ENCODE peak calls at places on chromosomes 7 and 10, in nine cellular contexts. I, V, H, L, G, F, T, S and E are unnamed samples.

GRCh38 chr7:111639894-111640293 is 77.6 kb upstream of the IMMP2L start:
- ATAC-seq in L (peak), S (no peak), F (no peak), T (no peak), V (peak), G (peak), I (peak), H (no peak), E (no peak)

GRCh38 chr7:92652536-92652935 is 62.3 kb upstream of the FAM133B start:
- ATAC-seq in T (peak), L (no peak), F (no peak), G (no peak), V (no peak), S (no peak), I (no peak), H (no peak), E (no peak)

GRCh38 chr10:4213441-4213840 is 428.4 kb upstream of the KLF6 start:
- ATAC-seq in V (no peak), F (no peak), L (no peak), H (no peak), S (no peak), T (no peak), G (no peak), I (no peak), E (no peak)

GRCh38 chr10:73920084-73920483 is 9.2 kb downstream of the PLAU start:
- ATAC-seq in T (no peak), H (peak), G (peak), S (peak), F (peak), I (peak), V (peak), L (peak), E (peak)

GRCh38 chr10:72173635-72174296 is 42.0 kb upstream of the ANAPC16 start:
- ATAC-seq in V (no peak), H (no peak), G (no peak), T (peak), S (peak), L (no peak), I (no peak), F (peak), E (peak)

GRCh38 chr10:22022257-22023051 is 18.9 kb upstream of the DNAJC1 start:
- ATAC-seq in F (peak), L (peak), I (no peak), S (peak), G (no peak), T (peak), H (peak), V (peak), E (peak)

GRCh38 chr7:20532841-20533240 is 82.6 kb upstream of the ABCB5 start:
- ATAC-seq in G (no peak), T (no peak), V (no peak), I (no peak), H (no peak), S (no peak), F (no peak), L (no peak), E (no peak)

GRCh38 chr7:87339373-87339897 is 6.0 kb upstream of the CROT start:
- ATAC-seq in S (no peak), T (no peak), F (no peak), L (no peak), V (no peak), G (no peak), I (no peak), H (no peak), E (no peak)

GRCh38 chr10:35916791-35917190 is 274.7 kb upstream of the FZD8 start:
- ATAC-seq in S (no peak), L (peak), T (no peak), H (no peak), I (no peak), F (no peak), V (no peak), G (no peak), E (no peak)

GRCh38 chr7:63521-64021 is 128.8 kb upstream of the FAM20C start:
- ATAC-seq in I (no peak), T (no peak), F (no peak), H (no peak), G (no peak), L (peak), V (no peak), S (peak), E (no peak)

GRCh38 chr7:76280408-76280807 is 22.1 kb upstream of the HSPB1 start:
- ATAC-seq in G (no peak), T (no peak), F (peak), L (no peak), V (no peak), H (no peak), S (no peak), I (no peak), E (peak)

GRCh38 chr7:5997210-5997808 is 11.5 kb downstream of the PMS2 start:
- ATAC-seq in V (peak), T (no peak), F (peak), S (peak), H (no peak), I (peak), G (peak), L (peak), E (peak)